ENCODE peak calls at places on chromosomes 4 and X, in five cellular contexts. T is amygdala; J is COR-L47; A is stimulated activated CD8-positive, alpha-beta memory T cell treated with anti-CD3 and anti-CD28 coated beads, Interleukin-7, amount 100 ng/mL, for 1 hour; N is M059J. U is an unnamed sample.

GRCh38 chrX:129617420-129617819 is 37.3 kb downstream of the APLN start:
- DNase-seq in T (no peak), J (no peak), A (no peak), N (no peak), U (no peak)

GRCh38 chr4:15755321-15755750 is 22.8 kb upstream of the CD38 start:
- DNase-seq in T (no peak), J (no peak), A (no peak), N (peak; percentile 91), U (no peak)

GRCh38 chr4:181860157-181860556 is 383.0 kb upstream of the TENM3 start:
- DNase-seq in T (no peak), J (no peak), A (no peak), N (no peak), U (no peak)

GRCh38 chr4:53014881-53015280 is 152.8 kb downstream of the RASL11B start:
- DNase-seq in T (no peak), J (no peak), A (no peak), N (no peak), U (no peak)

GRCh38 chr4:94491322-94491721 is 39.6 kb downstream of the PDLIM5 start:
- DNase-seq in T (no peak), J (no peak), A (no peak), N (peak; percentile 61), U (no peak)

GRCh38 chr4:30717208-30718020 is 2.8 kb upstream of the PCDH7 start:
- DNase-seq in T (peak; percentile 74), J (peak; percentile 64), A (no peak), N (peak; percentile 60), U (no peak)

GRCh38 chr4:169404959-169405358 is 134.2 kb upstream of the SH3RF1 start:
- DNase-seq in T (no peak), J (no peak), A (no peak), N (no peak), U (no peak)

GRCh38 chr4:95551653-95552052 is 2.9 kb upstream of the UNC5C start:
- DNase-seq in T (no peak), J (no peak), A (no peak), N (no peak), U (no peak)

GRCh38 chrX:129577877-129578276 is 37.8 kb downstream of the OCRL start:
- DNase-seq in T (no peak), J (no peak), A (no peak), N (no peak), U (no peak)